ENCODE peak calls at places on chromosome 11, in nine cellular contexts. R, G, Y, Q, F, E, V, U and X are unnamed samples.

GRCh38 chr11:101835465-101836063 is 79.2 kb upstream of the CEP126 start:
- DNase-seq in R (no peak), Y (no peak), G (no peak), E (no peak), V (no peak), U (peak), Q (no peak), F (no peak), X (no peak)

GRCh38 chr11:68164437-68164836 is 43.2 kb upstream of the CHKA start:
- DNase-seq in Y (no peak), U (peak), Q (no peak), F (peak), R (no peak), V (no peak), G (no peak), E (no peak), X (no peak)

GRCh38 chr11:32213223-32213622 is 122.3 kb downstream of the RCN1 start:
- DNase-seq in G (no peak), Q (no peak), R (no peak), F (peak), V (no peak), E (no peak), U (peak), Y (no peak), X (no peak)

GRCh38 chr11:46298699-46299424 is 21.4 kb downstream of the CREB3L1 start:
- DNase-seq in U (peak), V (no peak), F (no peak), Y (no peak), G (no peak), E (no peak), Q (no peak), R (no peak), X (no peak)

GRCh38 chr11:86818466-86819282 is 18.3 kb downstream of the PRSS23 start:
- DNase-seq in G (no peak), V (no peak), F (no peak), E (no peak), R (peak), Q (no peak), Y (no peak), U (peak), X (no peak)

GRCh38 chr11:108364159-108364558 is 103.2 kb downstream of the C11orf65 start:
- DNase-seq in V (no peak), G (no peak), Y (no peak), R (no peak), Q (no peak), F (no peak), U (peak), E (no peak), X (no peak)

GRCh38 chr11:117980716-117981115 is 5.5 kb upstream of the IL10RA start:
- DNase-seq in E (no peak), Q (peak), U (no peak), F (no peak), Y (no peak), R (no peak), V (no peak), G (no peak), X (no peak)

GRCh38 chr11:128530119-128531091 is 57.0 kb downstream of the ETS1 start:
- DNase-seq in F (no peak), Q (peak), Y (peak), G (peak), V (no peak), E (no peak), R (no peak), U (peak), X (no peak)

GRCh38 chr11:13223112-13223511 is 54.5 kb upstream of the BMAL1 start:
- DNase-seq in G (no peak), F (no peak), E (no peak), V (no peak), Q (no peak), U (no peak), Y (no peak), R (no peak), X (no peak)

GRCh38 chr11:34653031-34653430 is 32.1 kb downstream of the EHF start:
- DNase-seq in U (no peak), G (no peak), V (no peak), F (no peak), Y (no peak), Q (no peak), R (no peak), E (no peak), X (no peak)

GRCh38 chr11:46382644-46383403 is 1.4 kb downstream of the MDK start:
- DNase-seq in G (no peak), Y (peak), Q (no peak), F (peak), U (peak), V (no peak), R (peak), E (no peak), X (no peak)

GRCh38 chr11:57474751-57475115 is 14.4 kb downstream of the RTN4RL2 start:
- DNase-seq in Y (no peak), U (no peak), E (no peak), R (no peak), F (no peak), V (no peak), Q (no peak), G (no peak), X (no peak)

GRCh38 chr11:87038235-87038960 is 664 bp downstream of the TMEM135 start:
- DNase-seq in E (no peak), U (no peak), Q (no peak), V (no peak), R (no peak), G (no peak), Y (no peak), F (no peak), X (no peak)

GRCh38 chr11:106391771-106392412 is 314.4 kb downstream of the AASDHPPT start:
- DNase-seq in E (no peak), F (no peak), U (peak), G (no peak), R (no peak), V (no peak), Q (no peak), Y (no peak), X (no peak)

GRCh38 chr11:121757480-121758125 is 304.8 kb upstream of the SORL1-AS1 start:
- DNase-seq in U (no peak), V (no peak), F (no peak), Q (peak), Y (no peak), G (no peak), R (no peak), E (no peak), X (no peak)

GRCh38 chr11:4664791-4665190 is 21.0 kb downstream of the OR51E1 start:
- DNase-seq in E (no peak), Y (no peak), Q (no peak), U (peak), V (no peak), G (no peak), R (no peak), F (no peak), X (no peak)

GRCh38 chr11:72002841-72003775 is 4.4 kb downstream of the IL18BP start:
- DNase-seq in F (no peak), G (no peak), E (peak), R (no peak), Y (no peak), Q (no peak), V (no peak), U (no peak), X (no peak)
- TF ChIP-seq POLR2A in F (no peak), G (no peak), E (no peak), R (no peak), Y (no peak), Q (no peak), V (no peak), U (no peak), X (no peak)

GRCh38 chr11:75534291-75535038 is 8.7 kb upstream of the GDPD5 start:
- DNase-seq in V (no peak), Y (no peak), U (no peak), R (no peak), E (no peak), Q (no peak), F (no peak), G (no peak), X (no peak)
- TF ChIP-seq POLR2A in V (no peak), Y (no peak), U (no peak), R (no peak), E (no peak), Q (no peak), F (no peak), G (no peak), X (no peak)

DNA sequence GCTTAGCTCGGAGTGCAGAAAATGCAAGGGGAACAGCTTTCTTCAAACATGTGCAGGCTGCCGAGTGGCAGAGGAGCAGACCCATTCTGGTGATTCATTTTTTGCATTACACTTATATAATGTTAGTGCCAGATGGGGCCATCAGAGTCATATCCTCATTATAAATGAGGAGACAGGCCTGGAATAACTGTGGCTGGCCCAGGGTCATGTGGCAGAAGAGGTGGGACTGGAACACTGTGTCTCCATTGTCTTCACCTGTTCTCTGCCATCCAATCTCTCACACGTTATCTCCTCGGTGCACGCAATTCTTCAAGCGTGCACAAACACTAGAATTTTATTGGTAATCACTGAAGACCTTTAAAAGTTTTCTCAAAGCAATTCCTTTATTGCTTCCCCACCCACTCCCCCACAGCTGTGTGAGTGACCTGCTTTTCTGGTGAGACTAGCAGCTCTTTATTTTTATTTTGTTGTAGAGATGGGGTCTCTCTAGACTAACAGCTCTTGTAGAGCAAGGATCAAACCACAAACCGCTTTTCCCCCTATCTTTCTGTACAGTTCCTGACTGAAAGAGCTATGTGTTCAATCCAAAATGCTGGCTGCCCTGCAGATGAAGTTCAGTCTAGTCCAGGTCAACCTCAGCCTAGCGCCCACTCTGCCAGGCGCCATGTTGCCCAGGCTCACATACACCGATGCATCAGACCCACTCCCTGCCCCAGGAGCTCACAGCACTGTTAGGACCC is 75.3 kb downstream of the ST3GAL4 start:
- DNase-seq in R (no peak), Y (no peak), V (no peak), E (no peak), F (no peak), U (peak), G (no peak), Q (no peak), X (no peak)
- TF ChIP-seq POLR2A in R (no peak), Y (no peak), V (no peak), E (no peak), F (no peak), U (no peak), G (no peak), Q (no peak), X (no peak)

GRCh38 chr11:65134240-65134951 is at the start of gene SYVN1:
- DNase-seq in R (peak), V (peak), E (peak), Y (peak), F (peak), U (peak), G (peak), Q (peak), X (peak)

GRCh38 chr11:65133724-65134123 is 595 bp downstream of the SYVN1 start:
- DNase-seq in Q (no peak), E (no peak), G (peak), Y (peak), F (no peak), R (no peak), U (no peak), V (peak), X (no peak)

GRCh38 chr11:65136515-65137096 is 2.3 kb upstream of the SYVN1 start:
- DNase-seq in F (no peak), E (no peak), Y (no peak), U (no peak), Q (no peak), R (no peak), V (no peak), G (no peak), X (no peak)

GRCh38 chr11:65135633-65136145 is 1.4 kb upstream of the SYVN1 start:
- DNase-seq in V (no peak), Y (no peak), G (no peak), U (no peak), E (no peak), F (no peak), Q (no peak), R (no peak), X (no peak)

DNA sequence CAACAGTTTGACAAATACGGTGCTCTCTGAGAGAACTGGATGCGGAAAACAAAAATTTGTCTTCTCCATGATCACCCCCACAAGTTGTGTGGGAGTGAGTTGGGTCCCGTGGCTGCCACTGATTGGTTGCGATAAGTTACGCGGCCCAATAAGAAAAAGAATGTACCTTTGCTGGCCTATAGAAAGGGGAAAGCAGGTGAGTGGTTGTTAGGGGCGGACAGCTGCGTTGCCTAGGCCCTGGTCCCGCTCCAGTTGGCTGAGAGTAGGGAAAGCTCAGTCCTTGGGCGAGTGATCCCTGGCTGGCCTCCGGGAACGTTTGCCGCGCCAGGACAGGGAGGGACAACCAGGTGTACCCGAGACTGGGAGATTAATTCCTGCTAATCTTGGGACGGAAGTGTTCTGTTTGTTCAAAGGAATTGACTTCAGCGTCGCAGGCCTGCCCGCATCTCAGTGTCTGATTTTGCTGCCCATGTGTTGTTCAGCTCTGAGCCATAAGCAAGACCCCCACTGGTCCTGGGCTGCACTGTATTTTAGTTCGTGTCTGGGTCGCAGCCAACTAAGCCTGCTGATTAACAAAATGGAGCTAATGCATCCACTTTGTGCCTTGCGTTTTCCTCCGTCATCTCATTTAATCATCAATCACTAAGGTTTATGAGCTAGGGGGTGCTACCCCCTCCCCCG is 773 bp upstream of the SYVN1 start:
- DNase-seq in G (peak), R (peak), E (peak), V (peak), Q (peak), F (peak), U (peak), Y (peak), X (peak)
- TF ChIP-seq POLR2A in G (peak), R (peak), E (no peak), V (no peak), Q (no peak), F (peak), U (no peak), Y (peak), X (no peak)